ENCODE peak calls at places on chromosomes 13 and 19, in seven cellular contexts. Z, V, S, K, J, C and E are unnamed samples.

GRCh38 chr19:35306473-35307246 is 14.7 kb downstream of the MAG start:
- DNase-seq in Z (no peak), V (no peak), S (no peak), K (no peak), J (peak; percentile 10), C (no peak), E (no peak)

GRCh38 chr19:752652-753517 is 2.0 kb downstream of the MISP start:
- DNase-seq in Z (no peak), V (peak; percentile 70), S (peak; percentile 95), K (no peak), J (no peak), C (no peak), E (peak; percentile 82)

GRCh38 chr19:22545751-22546150 is 88.4 kb upstream of the ZNF492 start:
- DNase-seq in Z (no peak), V (no peak), S (no peak), K (no peak), J (peak; percentile 3), C (peak; percentile 6), E (peak; percentile 24)

GRCh38 chr13:20151612-20152011 is 9.2 kb downstream of the GJA3 start:
- DNase-seq in Z (no peak), V (no peak), S (no peak), K (no peak), J (no peak), C (no peak), E (no peak)

GRCh38 chr19:49534632-49535385 is 7.0 kb downstream of the RCN3 start:
- DNase-seq in Z (no peak), V (no peak), S (no peak), K (no peak), J (no peak), C (no peak), E (no peak)

GRCh38 chr19:33456076-33456844 is 65.3 kb downstream of the PEPD start:
- DNase-seq in Z (no peak), V (no peak), S (no peak), K (no peak), J (no peak), C (no peak), E (no peak)

GRCh38 chr19:33396701-33397535 is 23.4 kb downstream of the CEBPG start:
- DNase-seq in Z (no peak), V (no peak), S (peak; percentile 51), K (no peak), J (no peak), C (no peak), E (peak; percentile 58)

GRCh38 chr13:25137624-25137892 is 34.5 kb downstream of the AMER2 start:
- DNase-seq in Z (no peak), V (no peak), S (no peak), K (no peak), J (peak; percentile 68), C (no peak), E (no peak)

GRCh38 chr19:16416574-16416973 is 55.2 kb downstream of the EPS15L1 start:
- DNase-seq in Z (no peak), V (no peak), S (no peak), K (no peak), J (no peak), C (no peak), E (no peak)

GRCh38 chr13:101661839-101662238 is 209.4 kb downstream of the ITGBL1 start:
- DNase-seq in Z (no peak), V (no peak), S (no peak), K (no peak), J (no peak), C (no peak), E (no peak)

GRCh38 chr13:109840201-109840892 is 54.0 kb upstream of the IRS2 start:
- DNase-seq in Z (no peak), V (peak; percentile 40), S (no peak), K (no peak), J (no peak), C (no peak), E (peak; percentile 71)

GRCh38 chr13:35804901-35805300 is 326.3 kb downstream of the DCLK1 start:
- DNase-seq in Z (no peak), V (no peak), S (no peak), K (no peak), J (no peak), C (no peak), E (no peak)

GRCh38 chr19:55358943-55359908 is 3.8 kb downstream of the GARIN5B start:
- DNase-seq in Z (no peak), V (no peak), S (no peak), K (no peak), J (no peak), C (no peak), E (no peak)

GRCh38 chr13:107209811-107210210 is 641.9 kb upstream of the ARGLU1 start:
- DNase-seq in Z (no peak), V (peak; percentile 50), S (no peak), K (no peak), J (no peak), C (no peak), E (no peak)

GRCh38 chr19:45677351-45678230 is 9.6 kb downstream of the GIPR start:
- DNase-seq in Z (peak; percentile 91), V (no peak), S (peak; percentile 41), K (peak; percentile 67), J (peak; percentile 69), C (peak; percentile 84), E (peak; percentile 94)